ENCODE peak calls at places on chromosomes 12 and 14, in eight cellular contexts. One of them, this sample, is unnamed. For H3K9me3, the result is how much of the 10 kb centered on the place peaks cover.

GRCh38 chr14:68547305-68548193 is 245.3 kb downstream of the ZFP36L1 start:
- DNase-seq in neural progenitor cell: no peak
- DNase-seq in cardiac muscle cell: peak
- DNase-seq in thoracic aorta: peak
- DNase-seq in adrenal gland: peak
- DNase-seq in psoas muscle: peak
- DNase-seq in right cardiac atrium: peak
- DNase-seq in left lung: no peak
- DNase-seq in this sample: no peak

GRCh38 chr12:113381237-113381636 is 22.4 kb downstream of the SDS start:
- DNase-seq in neural progenitor cell: peak
- DNase-seq in cardiac muscle cell: no peak
- DNase-seq in thoracic aorta: no peak
- DNase-seq in adrenal gland: no peak
- DNase-seq in psoas muscle: no peak
- DNase-seq in right cardiac atrium: no peak
- DNase-seq in left lung: no peak
- DNase-seq in this sample: no peak

GRCh38 chr12:120264511-120265202 is 873 bp downstream of the PXN start:
- DNase-seq in neural progenitor cell: no peak
- DNase-seq in cardiac muscle cell: no peak
- DNase-seq in thoracic aorta: no peak
- DNase-seq in adrenal gland: no peak
- DNase-seq in psoas muscle: no peak
- DNase-seq in right cardiac atrium: no peak
- DNase-seq in left lung: no peak
- DNase-seq in this sample: no peak

GRCh38 chr14:62692490-62693106 is 352.7 kb downstream of the KCNH5 start:
- DNase-seq in neural progenitor cell: no peak
- DNase-seq in cardiac muscle cell: peak
- DNase-seq in thoracic aorta: no peak
- DNase-seq in adrenal gland: no peak
- DNase-seq in psoas muscle: no peak
- DNase-seq in right cardiac atrium: no peak
- DNase-seq in left lung: no peak
- DNase-seq in this sample: no peak

GRCh38 chr14:70655110-70655826 is 13.6 kb downstream of the TTC9 start:
- DNase-seq in neural progenitor cell: no peak
- DNase-seq in cardiac muscle cell: no peak
- DNase-seq in thoracic aorta: no peak
- DNase-seq in adrenal gland: no peak
- DNase-seq in psoas muscle: no peak
- DNase-seq in right cardiac atrium: no peak
- DNase-seq in left lung: no peak
- DNase-seq in this sample: peak

GRCh38 chr12:9244894-9245293 is 36.7 kb upstream of the PZP start:
- DNase-seq in neural progenitor cell: no peak
- DNase-seq in cardiac muscle cell: no peak
- DNase-seq in thoracic aorta: no peak
- DNase-seq in adrenal gland: peak
- DNase-seq in psoas muscle: peak
- DNase-seq in right cardiac atrium: no peak
- DNase-seq in left lung: no peak
- DNase-seq in this sample: no peak

GRCh38 chr12:124422570-124423523 is 128.0 kb downstream of the RFLNA start:
- DNase-seq in neural progenitor cell: no peak
- DNase-seq in cardiac muscle cell: peak
- DNase-seq in thoracic aorta: peak
- DNase-seq in adrenal gland: peak
- DNase-seq in psoas muscle: peak
- DNase-seq in right cardiac atrium: peak
- DNase-seq in left lung: peak
- DNase-seq in this sample: peak

GRCh38 chr12:48002773-48003218 is 1.5 kb downstream of the COL2A1 start:
- DNase-seq in neural progenitor cell: peak
- DNase-seq in cardiac muscle cell: peak
- DNase-seq in thoracic aorta: no peak
- DNase-seq in adrenal gland: no peak
- DNase-seq in psoas muscle: peak
- DNase-seq in right cardiac atrium: peak
- DNase-seq in left lung: no peak
- DNase-seq in this sample: peak

GRCh38 chr12:1777798-1778197 is 42.6 kb upstream of the LRTM2 start:
- DNase-seq in neural progenitor cell: no peak
- DNase-seq in cardiac muscle cell: peak
- DNase-seq in thoracic aorta: no peak
- DNase-seq in adrenal gland: no peak
- DNase-seq in psoas muscle: no peak
- DNase-seq in right cardiac atrium: no peak
- DNase-seq in left lung: no peak
- DNase-seq in this sample: no peak

GRCh38 chr14:105193916-105194782 is 13.0 kb upstream of the NUDT14 start:
- DNase-seq in neural progenitor cell: no peak
- DNase-seq in cardiac muscle cell: peak
- DNase-seq in thoracic aorta: no peak
- DNase-seq in adrenal gland: no peak
- DNase-seq in psoas muscle: no peak
- DNase-seq in right cardiac atrium: no peak
- DNase-seq in left lung: no peak
- DNase-seq in this sample: no peak

GRCh38 chr14:29803045-29803444 is 124.6 kb downstream of the PRKD1 start:
- DNase-seq in neural progenitor cell: no peak
- DNase-seq in cardiac muscle cell: no peak
- DNase-seq in thoracic aorta: no peak
- DNase-seq in adrenal gland: no peak
- DNase-seq in psoas muscle: no peak
- DNase-seq in right cardiac atrium: no peak
- DNase-seq in left lung: no peak
- DNase-seq in this sample: no peak

GRCh38 chr14:44945264-44945663 is 16.5 kb downstream of the KLHL28 start:
- DNase-seq in neural progenitor cell: no peak
- DNase-seq in cardiac muscle cell: peak
- DNase-seq in thoracic aorta: no peak
- DNase-seq in adrenal gland: no peak
- DNase-seq in psoas muscle: no peak
- DNase-seq in right cardiac atrium: no peak
- DNase-seq in left lung: no peak
- DNase-seq in this sample: no peak

GRCh38 chr12:110889361-110889760 is 31.0 kb downstream of the MYL2 start:
- DNase-seq in neural progenitor cell: no peak
- DNase-seq in cardiac muscle cell: no peak
- DNase-seq in thoracic aorta: no peak
- DNase-seq in adrenal gland: no peak
- DNase-seq in psoas muscle: no peak
- DNase-seq in right cardiac atrium: no peak
- DNase-seq in left lung: no peak
- DNase-seq in this sample: no peak

GRCh38 chr14:86683525-86683924 is 1153.6 kb downstream of the FLRT2 start:
- DNase-seq in neural progenitor cell: no peak
- DNase-seq in cardiac muscle cell: no peak
- DNase-seq in thoracic aorta: no peak
- DNase-seq in adrenal gland: no peak
- DNase-seq in psoas muscle: no peak
- DNase-seq in right cardiac atrium: no peak
- DNase-seq in left lung: no peak
- DNase-seq in this sample: no peak

GRCh38 chr12:52506858-52507715 is 13.1 kb downstream of the KRT5 start:
- DNase-seq in neural progenitor cell: peak
- DNase-seq in cardiac muscle cell: peak
- DNase-seq in thoracic aorta: no peak
- DNase-seq in adrenal gland: no peak
- DNase-seq in psoas muscle: no peak
- DNase-seq in right cardiac atrium: no peak
- DNase-seq in left lung: no peak
- DNase-seq in this sample: no peak

GRCh38 chr12:123743002-123743401 is 19.1 kb upstream of the DNAH10 start:
- DNase-seq in neural progenitor cell: no peak
- DNase-seq in cardiac muscle cell: no peak
- DNase-seq in thoracic aorta: no peak
- DNase-seq in adrenal gland: no peak
- DNase-seq in psoas muscle: no peak
- DNase-seq in right cardiac atrium: no peak
- DNase-seq in left lung: peak
- DNase-seq in this sample: no peak

GRCh38 chr12:12902036-12902435 is 10.7 kb downstream of the GPRC5A start:
- DNase-seq in neural progenitor cell: no peak
- DNase-seq in cardiac muscle cell: peak
- DNase-seq in thoracic aorta: no peak
- DNase-seq in adrenal gland: peak
- DNase-seq in psoas muscle: no peak
- DNase-seq in right cardiac atrium: no peak
- DNase-seq in left lung: no peak
- DNase-seq in this sample: no peak

GRCh38 chr14:57479197-57479596 is 14.5 kb downstream of the CCDC198 start:
- DNase-seq in neural progenitor cell: no peak
- DNase-seq in cardiac muscle cell: no peak
- DNase-seq in thoracic aorta: no peak
- DNase-seq in adrenal gland: no peak
- DNase-seq in psoas muscle: no peak
- DNase-seq in right cardiac atrium: no peak
- DNase-seq in left lung: no peak
- DNase-seq in this sample: no peak

GRCh38 chr12:119992129-119992705 is 3.2 kb downstream of the BICDL1 start:
- DNase-seq in neural progenitor cell: no peak
- DNase-seq in cardiac muscle cell: no peak
- DNase-seq in thoracic aorta: no peak
- DNase-seq in adrenal gland: no peak
- DNase-seq in psoas muscle: no peak
- DNase-seq in right cardiac atrium: no peak
- DNase-seq in left lung: no peak
- DNase-seq in this sample: no peak

GRCh38 chr12:121576851-121577391 is 3.9 kb downstream of the KDM2B start:
- DNase-seq in neural progenitor cell: peak
- DNase-seq in cardiac muscle cell: peak
- DNase-seq in thoracic aorta: no peak
- DNase-seq in adrenal gland: no peak
- DNase-seq in psoas muscle: no peak
- DNase-seq in right cardiac atrium: no peak
- DNase-seq in left lung: no peak
- DNase-seq in this sample: no peak

GRCh38 chr14:103396463-103396862 is 11.2 kb downstream of the MARK3 start:
- DNase-seq in neural progenitor cell: no peak
- DNase-seq in cardiac muscle cell: no peak
- DNase-seq in thoracic aorta: no peak
- DNase-seq in adrenal gland: no peak
- DNase-seq in psoas muscle: no peak
- DNase-seq in right cardiac atrium: no peak
- DNase-seq in left lung: no peak
- DNase-seq in this sample: no peak

GRCh38 chr14:92323916-92324818 is 1.2 kb downstream of the SLC24A4 start:
- DNase-seq in neural progenitor cell: peak
- DNase-seq in cardiac muscle cell: no peak
- DNase-seq in thoracic aorta: no peak
- DNase-seq in adrenal gland: no peak
- DNase-seq in psoas muscle: no peak
- DNase-seq in right cardiac atrium: no peak
- DNase-seq in left lung: no peak
- DNase-seq in this sample: no peak
- H3K4me3 ChIP-seq in neural progenitor cell: peak
- H3K4me3 ChIP-seq in cardiac muscle cell: peak
- H3K4me3 ChIP-seq in thoracic aorta: peak
- H3K4me3 ChIP-seq in adrenal gland: no peak
- H3K4me3 ChIP-seq in psoas muscle: peak
- H3K4me3 ChIP-seq in right cardiac atrium: peak
- H3K4me3 ChIP-seq in left lung: peak
- H3K4me3 ChIP-seq in this sample: no peak

GRCh38 chr14:26290007-26290530 is 307.8 kb downstream of the NOVA1 start:
- DNase-seq in neural progenitor cell: no peak
- DNase-seq in cardiac muscle cell: peak
- DNase-seq in thoracic aorta: no peak
- DNase-seq in adrenal gland: no peak
- DNase-seq in psoas muscle: no peak
- DNase-seq in right cardiac atrium: no peak
- DNase-seq in left lung: no peak
- DNase-seq in this sample: no peak
- H3K9me3 ChIP-seq in neural progenitor cell: under half
- H3K9me3 ChIP-seq in cardiac muscle cell: under half
- H3K9me3 ChIP-seq in thoracic aorta: under half
- H3K9me3 ChIP-seq in adrenal gland: under half
- H3K9me3 ChIP-seq in psoas muscle: under half
- H3K9me3 ChIP-seq in right cardiac atrium: under half
- H3K9me3 ChIP-seq in left lung: under half
- H3K9me3 ChIP-seq in this sample: under half

GRCh38 chr14:99596772-99597171 is 7.2 kb downstream of the CCDC85C start:
- DNase-seq in neural progenitor cell: no peak
- DNase-seq in cardiac muscle cell: no peak
- DNase-seq in thoracic aorta: no peak
- DNase-seq in adrenal gland: no peak
- DNase-seq in psoas muscle: no peak
- DNase-seq in right cardiac atrium: no peak
- DNase-seq in left lung: no peak
- DNase-seq in this sample: peak

GRCh38 chr14:99593971-99594841 is 9.8 kb downstream of the CCDC85C start:
- DNase-seq in neural progenitor cell: no peak
- DNase-seq in cardiac muscle cell: no peak
- DNase-seq in thoracic aorta: no peak
- DNase-seq in adrenal gland: no peak
- DNase-seq in psoas muscle: no peak
- DNase-seq in right cardiac atrium: no peak
- DNase-seq in left lung: no peak
- DNase-seq in this sample: no peak

GRCh38 chr14:99595524-99595923 is 8.5 kb downstream of the CCDC85C start:
- DNase-seq in neural progenitor cell: no peak
- DNase-seq in cardiac muscle cell: no peak
- DNase-seq in thoracic aorta: no peak
- DNase-seq in adrenal gland: no peak
- DNase-seq in psoas muscle: no peak
- DNase-seq in right cardiac atrium: no peak
- DNase-seq in left lung: no peak
- DNase-seq in this sample: no peak

GRCh38 chr14:99596071-99596627 is 7.9 kb downstream of the CCDC85C start:
- DNase-seq in neural progenitor cell: no peak
- DNase-seq in cardiac muscle cell: no peak
- DNase-seq in thoracic aorta: no peak
- DNase-seq in adrenal gland: peak
- DNase-seq in psoas muscle: no peak
- DNase-seq in right cardiac atrium: no peak
- DNase-seq in left lung: peak
- DNase-seq in this sample: no peak

GRCh38 chr14:99595034-99595433 is 9.0 kb downstream of the CCDC85C start:
- DNase-seq in neural progenitor cell: no peak
- DNase-seq in cardiac muscle cell: no peak
- DNase-seq in thoracic aorta: no peak
- DNase-seq in adrenal gland: no peak
- DNase-seq in psoas muscle: no peak
- DNase-seq in right cardiac atrium: no peak
- DNase-seq in left lung: no peak
- DNase-seq in this sample: no peak
- H3K4me3 ChIP-seq in neural progenitor cell: no peak
- H3K4me3 ChIP-seq in cardiac muscle cell: no peak
- H3K4me3 ChIP-seq in thoracic aorta: no peak
- H3K4me3 ChIP-seq in adrenal gland: no peak
- H3K4me3 ChIP-seq in psoas muscle: no peak
- H3K4me3 ChIP-seq in right cardiac atrium: no peak
- H3K4me3 ChIP-seq in left lung: no peak
- H3K4me3 ChIP-seq in this sample: no peak

DNA sequence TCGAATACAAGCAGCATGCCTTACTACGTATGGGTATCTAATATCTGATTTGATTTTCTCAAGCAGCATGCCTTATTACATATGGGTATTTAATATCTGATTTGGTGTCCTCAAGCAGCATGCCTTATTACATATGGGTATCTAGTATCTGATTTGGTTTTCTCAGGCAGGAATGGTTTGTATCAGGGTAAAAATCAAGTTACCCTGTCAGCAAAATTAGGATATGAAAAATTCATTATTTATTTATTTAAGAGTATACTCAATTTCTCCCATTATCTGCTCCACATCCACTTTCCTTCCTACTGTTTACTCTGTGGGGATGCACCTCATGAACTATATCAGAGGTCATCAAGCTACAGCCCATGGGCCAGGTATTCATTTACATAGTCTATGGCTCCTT is 21.9 kb downstream of the ZNF891 start:
- DNase-seq in neural progenitor cell: no peak
- DNase-seq in cardiac muscle cell: no peak
- DNase-seq in thoracic aorta: no peak
- DNase-seq in adrenal gland: no peak
- DNase-seq in psoas muscle: no peak
- DNase-seq in right cardiac atrium: no peak
- DNase-seq in left lung: no peak
- DNase-seq in this sample: no peak
- H3K9me3 ChIP-seq in neural progenitor cell: half or more
- H3K9me3 ChIP-seq in cardiac muscle cell: under half
- H3K9me3 ChIP-seq in thoracic aorta: half or more
- H3K9me3 ChIP-seq in adrenal gland: half or more
- H3K9me3 ChIP-seq in psoas muscle: half or more
- H3K9me3 ChIP-seq in right cardiac atrium: under half
- H3K9me3 ChIP-seq in left lung: under half
- H3K9me3 ChIP-seq in this sample: half or more

This sample was measured in mucosa of descending colon.